ENCODE peak calls at places on chromosomes 16 and 17, in nine cellular contexts. F, R, M, B, G, N, V, X and Y are unnamed samples.

GRCh38 chr16:87431926-87432325 is 39.8 kb downstream of the MAP1LC3B start:
- DNase-seq in B (no peak), F (no peak), N (peak; percentile 48), V (peak; percentile 84), R (peak; percentile 90), X (no peak), M (no peak), G (no peak), Y (no peak)

GRCh38 chr17:38628441-38628840 is 22.7 kb upstream of the SRCIN1 start:
- DNase-seq in R (peak; percentile 83), N (peak; percentile 72), M (peak; percentile 66), V (no peak), B (no peak), F (no peak), G (peak; percentile 84), X (no peak), Y (no peak)

GRCh38 chr17:29576214-29577008 is 7.9 kb downstream of the TP53I13 start:
- DNase-seq in R (no peak), F (no peak), M (no peak), V (no peak), B (no peak), X (no peak), N (no peak), G (no peak), Y (no peak)

GRCh38 chr16:85555549-85556455 is 57.3 kb upstream of the GSE1 start:
- DNase-seq in R (peak; percentile 86), B (peak; percentile 48), G (peak; percentile 71), M (peak; percentile 75), N (no peak), X (peak; percentile 73), V (no peak), F (peak; percentile 20), Y (peak; percentile 38)

GRCh38 chr17:44995602-44996001 is 27.5 kb upstream of the C1QL1 start:
- DNase-seq in X (peak; percentile 38), R (peak; percentile 27), F (no peak), M (no peak), N (no peak), V (no peak), G (no peak), B (no peak), Y (no peak)

GRCh38 chr16:64428463-64428862 is 693.4 kb downstream of the CDH11 start:
- DNase-seq in X (no peak), N (no peak), M (no peak), F (no peak), R (peak; percentile 90), G (no peak), B (no peak), V (peak; percentile 86), Y (no peak)

GRCh38 chr16:66167564-66168291 is 198.8 kb upstream of the CDH5 start:
- DNase-seq in M (peak; percentile 32), R (no peak), F (no peak), G (peak; percentile 40), N (no peak), B (no peak), V (peak; percentile 63), X (no peak), Y (no peak)

GRCh38 chr17:61878984-61879612 is 15.8 kb upstream of the BRIP1 start:
- DNase-seq in V (no peak), M (no peak), N (no peak), R (no peak), B (no peak), F (no peak), X (no peak), G (no peak), Y (no peak)

GRCh38 chr17:37134050-37134449 is 185.3 kb downstream of the AATF start:
- DNase-seq in X (no peak), N (no peak), G (no peak), B (no peak), F (no peak), V (no peak), M (no peak), R (no peak), Y (no peak)

GRCh38 chr16:50685456-50686058 is 4.4 kb upstream of the SNX20 start:
- DNase-seq in R (no peak), V (no peak), B (no peak), F (no peak), M (no peak), X (no peak), G (no peak), N (no peak), Y (no peak)

GRCh38 chr16:78953526-78953925 is 647.0 kb downstream of the MAF start:
- DNase-seq in G (no peak), B (no peak), N (no peak), X (no peak), R (no peak), M (no peak), V (no peak), F (no peak), Y (no peak)

GRCh38 chr16:75624921-75625334 is 1.8 kb upstream of the ADAT1 start:
- DNase-seq in X (no peak), V (peak; percentile 23), F (no peak), G (no peak), N (peak; percentile 66), M (no peak), B (no peak), R (no peak), Y (no peak)

GRCh38 chr16:18842565-18842964 is 41.2 kb upstream of the ARL6IP1 start:
- DNase-seq in G (no peak), X (no peak), R (no peak), F (no peak), B (no peak), M (no peak), V (no peak), N (no peak), Y (no peak)